ENCODE peak calls at places on chromosomes 4 and X, in seven cellular contexts. L is ecto neural progenitor cell, O is iPS-NIHi11, X is posterior vena cava, Z is NCI-H1105, J is COR-L47, G is HEK293T. C is an unnamed sample.

GRCh38 chr4:6221851-6222760 is 21.8 kb upstream of the JAKMIP1 start:
- DNase-seq in G (peak; percentile 94), O (peak; percentile 91), X (peak; percentile 72), L (peak; percentile 88), J (peak; percentile 46), Z (no peak), C (peak; percentile 97)

GRCh38 chr4:7336732-7337131 is 98.0 kb downstream of the PSAPL1 start:
- DNase-seq in L (no peak), G (no peak), J (no peak), O (no peak), X (no peak), Z (no peak), C (no peak)

GRCh38 chr4:90317785-90318184 is 190.6 kb downstream of the CCSER1 start:
- DNase-seq in X (no peak), G (peak; percentile 11), O (no peak), Z (no peak), L (no peak), J (no peak), C (no peak)

GRCh38 chr4:43089730-43090129 is 197.2 kb downstream of the GRXCR1 start:
- DNase-seq in L (no peak), Z (no peak), X (no peak), J (no peak), O (no peak), G (no peak), C (no peak)

GRCh38 chr4:6017800-6018199 is 431 bp downstream of the C4orf50 start:
- DNase-seq in O (no peak), J (no peak), Z (no peak), L (no peak), X (peak; percentile 60), G (no peak), C (no peak)

GRCh38 chr4:149265645-149266044 is 550.0 kb downstream of the IQCM start:
- DNase-seq in L (no peak), O (no peak), J (no peak), X (no peak), G (no peak), Z (no peak), C (no peak)

GRCh38 chr4:5237086-5237485 is 185.8 kb downstream of the STK32B start:
- DNase-seq in G (no peak), X (no peak), L (no peak), Z (no peak), J (no peak), O (peak; percentile 47), C (no peak)

GRCh38 chr4:102780476-102781144 is 19.8 kb upstream of the MANBA start:
- DNase-seq in L (no peak), O (no peak), G (peak; percentile 14), J (no peak), Z (no peak), X (no peak), C (no peak)

GRCh38 chrX:75276666-75277065 is 2.8 kb downstream of the UPRT start:
- DNase-seq in X (no peak), L (no peak), O (no peak), J (no peak), G (no peak), Z (no peak), C (no peak)

GRCh38 chr4:155966661-155967060 is 13.0 kb upstream of the CTSO start:
- DNase-seq in X (no peak), J (no peak), G (no peak), O (no peak), Z (no peak), L (no peak), C (no peak)

GRCh38 chr4:84309191-84309590 is 189.9 kb downstream of the NKX6-1 start:
- DNase-seq in O (no peak), Z (no peak), L (no peak), J (no peak), X (no peak), G (no peak), C (peak; percentile 53)

GRCh38 chrX:103637604-103638338 is 9.0 kb downstream of the TCEAL1 start:
- DNase-seq in O (no peak), L (no peak), J (no peak), X (no peak), Z (no peak), G (no peak), C (no peak)

GRCh38 chrX:79325263-79325958 is 41.7 kb downstream of the ITM2A start:
- DNase-seq in O (no peak), L (no peak), J (no peak), X (no peak), Z (no peak), G (no peak), C (no peak)

GRCh38 chr4:185134176-185134869 is 8.7 kb upstream of the SLC25A4 start:
- DNase-seq in J (peak; percentile 33), Z (no peak), G (peak; percentile 21), L (no peak), O (peak; percentile 57), X (no peak), C (peak; percentile 58)

GRCh38 chr4:26199566-26199965 is 121.2 kb upstream of the RBPJ start:
- DNase-seq in O (no peak), X (no peak), G (no peak), Z (no peak), L (no peak), J (no peak), C (no peak)

GRCh38 chr4:654526-654845 is 19.6 kb downstream of the ATP5ME start:
- DNase-seq in J (no peak), X (no peak), O (no peak), L (no peak), Z (no peak), G (no peak), C (no peak)

GRCh38 chr4:128653514-128654420 is 155.7 kb upstream of the JADE1 start:
- DNase-seq in L (peak; percentile 54), O (peak; percentile 41), G (no peak), Z (no peak), J (no peak), X (no peak), C (no peak)

GRCh38 chr4:6332042-6332668 is 62.5 kb downstream of the WFS1 start:
- DNase-seq in G (peak; percentile 76), Z (no peak), O (peak; percentile 80), X (no peak), J (no peak), L (peak; percentile 78), C (peak; percentile 78)

GRCh38 chr4:48908687-48909086 is 2.1 kb upstream of the OCIAD2 start:
- DNase-seq in Z (no peak), J (no peak), X (no peak), G (no peak), L (no peak), O (no peak), C (no peak)

GRCh38 chrX:153382563-153383482 is 18.3 kb downstream of the PNMA6E start:
- DNase-seq in X (no peak), L (no peak), O (no peak), J (no peak), Z (no peak), G (no peak), C (no peak)

GRCh38 chr4:138540056-138540800 is 298.1 kb upstream of the SLC7A11 start:
- DNase-seq in Z (no peak), L (no peak), X (no peak), G (no peak), O (no peak), J (no peak), C (no peak)

GRCh38 chr4:48334900-48335384 is 6.4 kb upstream of the SLAIN2 start:
- DNase-seq in J (no peak), O (no peak), Z (no peak), G (no peak), L (no peak), X (no peak), C (no peak)

GRCh38 chr4:75107703-75108612 is 175.0 kb downstream of the PARM1 start:
- DNase-seq in X (no peak), G (no peak), J (no peak), Z (no peak), L (no peak), O (no peak), C (no peak)

GRCh38 chr4:41142356-41142755 is 72.0 kb downstream of the APBB2 start:
- DNase-seq in O (no peak), Z (no peak), G (no peak), X (no peak), L (no peak), J (no peak), C (no peak)

GRCh38 chr4:16075061-16075460 is 8.8 kb downstream of the PROM1 start:
- DNase-seq in X (no peak), Z (no peak), J (no peak), L (no peak), G (no peak), O (no peak), C (no peak)

GRCh38 chr4:152805071-152805650 is 25.4 kb downstream of the ARFIP1 start:
- DNase-seq in Z (no peak), X (no peak), L (no peak), O (no peak), J (no peak), G (no peak), C (no peak)

GRCh38 chrX:47633671-47634590 is 4.2 kb upstream of the CFP start:
- DNase-seq in G (no peak), Z (no peak), J (no peak), O (no peak), X (no peak), L (no peak), C (no peak)

GRCh38 chr4:26692014-26692726 is 108.3 kb downstream of the TBC1D19 start:
- DNase-seq in Z (no peak), L (no peak), X (no peak), J (no peak), O (peak; percentile 11), G (no peak), C (no peak)

GRCh38 chr4:187908079-187908501 is 87.5 kb upstream of the ZFP42 start:
- DNase-seq in X (no peak), J (no peak), G (no peak), L (no peak), Z (no peak), O (no peak), C (no peak)

GRCh38 chrX:45347877-45348675 is 147.4 kb upstream of the DIPK2B start:
- DNase-seq in L (no peak), G (no peak), O (no peak), X (no peak), J (no peak), Z (no peak), C (no peak)

GRCh38 chr4:24413311-24413784 is 171.0 kb downstream of the DHX15 start:
- DNase-seq in G (no peak), Z (no peak), L (peak; percentile 55), O (peak; percentile 26), J (no peak), X (no peak), C (no peak)

GRCh38 chr4:25441519-25442117 is 64.6 kb downstream of the ANAPC4 start:
- DNase-seq in L (peak; percentile 67), O (peak; percentile 71), X (no peak), Z (peak; percentile 22), G (peak; percentile 61), J (peak; percentile 75), C (peak; percentile 79)

C was measured in D341Med.